ENCODE peak calls at places on chromosomes 5 and 9, in nine cellular contexts. M is uterus, D is stomach, F is ovary, H is HCT116, Z is breast epithelium, U is upper lobe of left lung, L is K562, V is A549. W is an unnamed sample.
A peak's percentile ranks its signal among the peaks of the same experiment; 100 is the strongest.

GRCh38 chr5:160083012-160083436 is 36.2 kb downstream of the PWWP2A start:
- DNase-seq in M (no peak), D (no peak), F (no peak), H (no peak), Z (no peak), U (no peak), L (no peak), V (no peak), W (no peak)

GRCh38 chr9:130555968-130556367 is 23.4 kb upstream of the FUBP3 start:
- DNase-seq in M (no peak), D (no peak), F (no peak), H (no peak), Z (no peak), U (no peak), L (no peak), V (no peak), W (no peak)

GRCh38 chr9:68702493-68702892 is 2.5 kb upstream of the PIP5K1B start:
- DNase-seq in M (no peak), D (no peak), F (no peak), H (no peak), Z (no peak), U (no peak), L (peak; percentile 57), V (no peak), W (no peak)

GRCh38 chr5:65926893-65927292 is 518 bp downstream of the ERBIN start:
- DNase-seq in M (no peak), D (no peak), F (no peak), H (no peak), Z (no peak), U (no peak), L (peak; percentile 14), V (no peak), W (no peak)

GRCh38 chr5:57036621-57037160 is 84.8 kb upstream of the MIER3 start:
- DNase-seq in M (no peak), D (no peak), F (no peak), H (no peak), Z (no peak), U (no peak), L (no peak), V (no peak), W (no peak)

GRCh38 chr9:28212979-28213378 is 639.7 kb upstream of the C9orf72 start:
- DNase-seq in M (no peak), D (no peak), F (no peak), H (peak; percentile 24), Z (no peak), U (no peak), L (no peak), V (peak; percentile 6), W (no peak)

GRCh38 chr9:130927995-130928900 is 10.8 kb downstream of the FIBCD1 start:
- DNase-seq in M (no peak), D (peak; percentile 80), F (peak; percentile 63), H (peak; percentile 55), Z (no peak), U (peak; percentile 89), L (peak; percentile 66), V (peak; percentile 83), W (no peak)

GRCh38 chr5:58497956-58498942 is 7.0 kb downstream of the GAPT start:
- DNase-seq in M (no peak), D (peak; percentile 45), F (no peak), H (peak; percentile 15), Z (no peak), U (no peak), L (peak; percentile 9), V (peak; percentile 28), W (peak; percentile 19)

GRCh38 chr5:159469496-159470370 is 139.4 kb upstream of the IL12B start:
- DNase-seq in M (no peak), D (no peak), F (no peak), H (no peak), Z (no peak), U (no peak), L (no peak), V (no peak), W (no peak)

GRCh38 chr5:77428033-77428432 is 64.1 kb downstream of the WDR41 start:
- DNase-seq in M (no peak), D (no peak), F (no peak), H (no peak), Z (no peak), U (no peak), L (no peak), V (no peak), W (no peak)

GRCh38 chr5:139660916-139661814 is 13.0 kb downstream of the CXXC5 start:
- DNase-seq in M (peak; percentile 90), D (peak; percentile 87), F (peak; percentile 75), H (peak; percentile 63), Z (peak; percentile 85), U (peak; percentile 93), L (peak; percentile 90), V (no peak), W (peak; percentile 98)

DNA sequence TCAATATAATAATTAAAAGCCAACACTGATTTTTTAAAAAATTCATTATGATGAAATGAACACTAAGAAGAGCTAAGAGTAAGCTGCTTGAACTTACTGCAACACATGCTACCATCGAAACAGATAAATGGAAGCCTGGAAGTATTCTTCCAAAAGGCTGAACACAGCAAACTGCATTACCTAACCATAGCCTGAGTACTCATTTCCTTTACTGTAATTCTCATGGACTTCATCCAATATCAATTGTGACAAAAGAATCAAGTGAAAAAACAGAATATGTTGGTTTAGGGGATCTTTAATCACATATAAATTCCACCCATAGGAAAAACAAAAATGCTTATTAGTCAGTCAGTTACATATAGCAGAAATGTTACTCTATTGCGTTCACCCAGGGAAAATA is 68.6 kb downstream of the DROSHA start:
- DNase-seq in M (no peak), D (no peak), F (no peak), H (no peak), Z (no peak), U (no peak), L (no peak), V (no peak), W (no peak)
- TF ChIP-seq CTCF in M (no peak), D (no peak), F (no peak), H (no peak), Z (no peak), U (no peak), L (no peak), V (no peak), W (no peak)

DNA sequence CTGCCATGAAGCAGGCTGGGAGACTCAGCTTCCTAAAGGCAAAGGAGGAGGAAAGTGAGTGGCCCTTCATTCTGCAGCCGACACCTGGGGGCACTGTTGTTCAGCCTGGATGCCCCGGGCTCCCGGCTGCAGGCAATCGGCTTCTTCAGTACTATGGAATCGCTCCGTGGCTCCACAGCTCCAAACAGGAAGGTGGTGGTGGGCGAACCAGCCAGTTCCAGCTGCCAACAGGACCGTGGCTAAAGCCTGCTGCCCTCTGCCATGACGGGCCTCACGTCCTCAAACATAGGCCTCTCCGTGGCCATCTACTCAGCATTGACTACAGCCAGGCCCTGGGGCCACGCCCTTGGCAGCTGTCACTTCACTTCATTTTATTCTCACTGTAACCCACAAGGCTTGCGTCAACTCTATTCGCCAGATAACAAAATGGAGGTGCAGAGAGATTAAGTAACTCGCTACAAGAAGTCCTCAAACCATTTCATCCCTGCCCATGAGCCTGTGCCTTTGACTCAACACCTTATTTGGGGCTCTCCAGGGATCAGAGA is 38.1 kb downstream of the PAX5 start:
- DNase-seq in M (no peak), D (peak; percentile 70), F (peak; percentile 42), H (peak; percentile 32), Z (no peak), U (peak; percentile 66), L (peak; percentile 63), V (peak; percentile 60), W (no peak)
- TF ChIP-seq POLR2A in M (no peak), D (no peak), F (no peak), H (no peak), Z (no peak), U (no peak), L (no peak), V (no peak), W (no peak)

GRCh38 chr9:125425901-125426515 is 164.4 kb downstream of the GAPVD1 start:
- DNase-seq in M (no peak), D (no peak), F (peak; percentile 61), H (no peak), Z (no peak), U (no peak), L (no peak), V (no peak), W (no peak)
- TF ChIP-seq CTCF in M (no peak), D (no peak), F (no peak), H (no peak), Z (no peak), U (no peak), L (no peak), V (no peak), W (no peak)

GRCh38 chr5:151107738-151108520 is 27.1 kb upstream of the TNIP1 start:
- DNase-seq in M (no peak), D (peak; percentile 83), F (no peak), H (no peak), Z (peak; percentile 75), U (no peak), L (no peak), V (no peak), W (no peak)

GRCh38 chr5:151106509-151106908 is 25.7 kb upstream of the TNIP1 start:
- DNase-seq in M (no peak), D (no peak), F (no peak), H (no peak), Z (no peak), U (no peak), L (no peak), V (no peak), W (no peak)

GRCh38 chr5:151107084-151107483 is 26.2 kb upstream of the TNIP1 start:
- DNase-seq in M (no peak), D (peak; percentile 64), F (no peak), H (no peak), Z (no peak), U (no peak), L (no peak), V (no peak), W (no peak)

GRCh38 chr5:151110122-151110681 is 29.4 kb upstream of the TNIP1 start:
- DNase-seq in M (no peak), D (no peak), F (no peak), H (no peak), Z (no peak), U (no peak), L (no peak), V (no peak), W (no peak)

DNA sequence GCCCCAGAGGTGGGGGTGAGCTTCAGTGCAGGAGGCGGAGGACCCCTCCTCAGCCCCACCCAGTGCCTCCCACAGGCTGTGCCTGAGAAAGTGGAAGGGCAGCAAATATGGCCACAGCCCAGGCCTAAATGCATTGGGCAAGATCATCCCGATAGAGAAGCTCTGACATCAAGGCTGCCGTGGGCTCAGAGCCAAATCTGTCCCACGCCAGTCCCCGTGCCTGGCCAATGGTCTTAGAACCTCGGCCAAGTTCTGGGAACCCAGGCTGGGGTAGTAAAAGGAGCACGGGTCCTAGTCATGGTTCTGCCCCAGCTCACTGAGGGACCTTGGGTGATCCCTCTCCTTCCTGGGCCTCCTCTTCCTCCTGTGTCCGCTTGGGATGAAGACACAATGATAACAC is 27.7 kb upstream of the TNIP1 start:
- DNase-seq in M (no peak), D (no peak), F (no peak), H (no peak), Z (no peak), U (no peak), L (no peak), V (no peak), W (no peak)
- TF ChIP-seq POLR2A in M (no peak), D (no peak), F (no peak), H (no peak), Z (no peak), U (no peak), L (no peak), V (no peak), W (no peak)

DNA sequence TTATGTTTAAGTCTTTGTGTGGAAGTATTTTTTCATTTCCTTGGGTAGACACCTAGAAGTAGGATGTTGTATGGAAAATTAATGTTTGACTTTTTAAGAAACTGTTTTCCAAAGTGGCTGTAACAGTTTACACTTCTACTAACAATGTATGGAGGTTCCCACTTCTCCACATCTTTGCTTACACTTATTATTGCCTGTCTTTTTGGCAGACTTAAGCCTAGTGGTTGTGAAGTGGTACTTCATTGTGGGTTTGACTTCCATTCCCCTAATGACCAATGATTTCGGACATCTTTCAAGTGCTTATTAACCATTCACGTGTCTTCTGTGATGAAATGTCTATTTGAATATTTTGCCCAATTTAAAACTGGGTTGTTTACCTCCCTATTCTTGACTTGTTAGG is 91.5 kb upstream of the CDKN2B start:
- DNase-seq in M (no peak), D (no peak), F (no peak), H (peak; percentile 32), Z (no peak), U (no peak), L (no peak), V (no peak), W (no peak)
- TF ChIP-seq CTCF in M (no peak), D (no peak), F (no peak), H (peak; percentile 38), Z (no peak), U (no peak), L (no peak), V (no peak), W (no peak)